ENCODE peak calls at places on chromosomes 2 and 18, in five cellular contexts. J is neural crest cell, Y is kidney, K is WTC11, T is AG10803. N is an unnamed sample.

GRCh38 chr2:234970467-234970866 is 18.6 kb downstream of the SH3BP4 start:
- DNase-seq in J (no peak), T (no peak), K (no peak), Y (peak; percentile 35), N (peak; percentile 88)

GRCh38 chr2:169979025-169979424 is 151.8 kb downstream of the UBR3 start:
- DNase-seq in K (no peak), Y (no peak), J (no peak), T (no peak), N (no peak)

GRCh38 chr2:47488870-47489584 is 86.1 kb downstream of the MSH2 start:
- DNase-seq in Y (no peak), J (no peak), K (no peak), T (peak; percentile 85), N (peak; percentile 64)

GRCh38 chr18:30730915-30731314 is 311.6 kb downstream of the DSC3 start:
- DNase-seq in T (no peak), Y (peak; percentile 21), J (no peak), K (peak; percentile 17), N (no peak)

GRCh38 chr2:199329466-199329865 is 128.3 kb downstream of the SATB2 start:
- DNase-seq in Y (no peak), K (no peak), J (no peak), T (no peak), N (peak; percentile 62)

GRCh38 chr18:4672152-4672551 is 217.0 kb upstream of the DLGAP1 start:
- DNase-seq in T (no peak), K (no peak), Y (no peak), J (no peak), N (no peak)

GRCh38 chr2:45681675-45682074 is 30.2 kb downstream of the PRKCE start:
- DNase-seq in J (no peak), Y (no peak), T (peak; percentile 88), K (no peak), N (peak; percentile 95)

GRCh38 chr2:168770796-168771195 is 31.6 kb upstream of the NOSTRIN start:
- DNase-seq in T (no peak), K (no peak), J (no peak), Y (no peak), N (no peak)

GRCh38 chr2:106516436-106516835 is 29.3 kb downstream of the CD8B2 start:
- DNase-seq in Y (no peak), K (no peak), T (no peak), J (no peak), N (no peak)

DNA sequence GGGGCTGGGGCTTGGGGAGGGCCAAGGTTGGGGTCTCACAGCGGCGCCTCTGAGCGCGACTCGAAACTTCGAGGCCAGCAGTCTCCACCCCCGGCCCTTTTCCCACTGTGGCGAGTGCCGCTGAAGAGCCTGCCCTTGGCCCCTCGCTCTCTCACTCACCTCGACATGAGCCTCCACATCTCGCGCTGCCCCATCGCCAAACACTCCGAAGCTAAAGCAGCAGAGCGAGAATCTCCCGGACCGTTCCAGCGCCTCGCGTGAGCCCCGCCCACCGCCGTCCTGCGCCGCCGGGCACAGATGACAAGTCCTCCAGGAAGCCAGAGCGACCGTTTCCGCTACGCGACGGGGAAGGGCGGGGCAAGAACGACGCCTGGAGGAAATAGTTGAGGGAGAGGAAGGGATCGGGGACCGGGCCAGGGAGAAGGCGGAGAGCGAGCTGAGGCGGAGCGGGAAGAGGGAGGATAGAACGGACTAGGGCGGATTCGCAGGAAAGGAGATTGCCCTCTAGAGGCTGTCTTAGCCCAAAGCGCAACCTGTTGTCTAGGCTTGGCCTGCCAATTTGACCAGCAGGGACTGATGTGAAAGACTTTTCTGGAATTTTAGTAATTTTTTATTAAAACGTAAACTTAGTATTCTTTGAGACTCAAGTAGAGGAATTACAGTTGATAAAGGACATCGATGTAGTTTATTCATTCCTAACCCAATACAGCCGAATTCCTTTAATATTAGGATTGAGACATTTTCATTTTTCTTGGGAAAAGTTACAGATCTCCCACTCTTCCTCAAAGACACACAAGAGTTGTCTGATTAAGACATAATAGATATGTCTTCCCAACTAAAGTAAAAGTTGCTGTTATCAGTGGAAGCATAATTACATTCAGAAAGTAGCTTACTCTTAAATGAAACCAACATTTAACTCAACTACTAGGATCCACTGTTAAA is at the start of gene HIBCH:
- DNase-seq in T (peak; percentile 99), J (peak; percentile 96), K (peak; percentile 99), Y (peak; percentile 99), N (peak; percentile 95)
- TF ChIP-seq CTCF in T (peak; percentile 95), J (peak; percentile 81), K (peak; percentile 35), Y (peak; percentile 73), N (peak; percentile 93)

GRCh38 chr2:101401906-101402305 is 14.6 kb upstream of the CREG2 start:
- DNase-seq in K (no peak), J (no peak), Y (no peak), T (no peak), N (no peak)
- TF ChIP-seq CTCF in K (no peak), J (peak; percentile 46), Y (no peak), T (no peak), N (peak; percentile 10)

DNA sequence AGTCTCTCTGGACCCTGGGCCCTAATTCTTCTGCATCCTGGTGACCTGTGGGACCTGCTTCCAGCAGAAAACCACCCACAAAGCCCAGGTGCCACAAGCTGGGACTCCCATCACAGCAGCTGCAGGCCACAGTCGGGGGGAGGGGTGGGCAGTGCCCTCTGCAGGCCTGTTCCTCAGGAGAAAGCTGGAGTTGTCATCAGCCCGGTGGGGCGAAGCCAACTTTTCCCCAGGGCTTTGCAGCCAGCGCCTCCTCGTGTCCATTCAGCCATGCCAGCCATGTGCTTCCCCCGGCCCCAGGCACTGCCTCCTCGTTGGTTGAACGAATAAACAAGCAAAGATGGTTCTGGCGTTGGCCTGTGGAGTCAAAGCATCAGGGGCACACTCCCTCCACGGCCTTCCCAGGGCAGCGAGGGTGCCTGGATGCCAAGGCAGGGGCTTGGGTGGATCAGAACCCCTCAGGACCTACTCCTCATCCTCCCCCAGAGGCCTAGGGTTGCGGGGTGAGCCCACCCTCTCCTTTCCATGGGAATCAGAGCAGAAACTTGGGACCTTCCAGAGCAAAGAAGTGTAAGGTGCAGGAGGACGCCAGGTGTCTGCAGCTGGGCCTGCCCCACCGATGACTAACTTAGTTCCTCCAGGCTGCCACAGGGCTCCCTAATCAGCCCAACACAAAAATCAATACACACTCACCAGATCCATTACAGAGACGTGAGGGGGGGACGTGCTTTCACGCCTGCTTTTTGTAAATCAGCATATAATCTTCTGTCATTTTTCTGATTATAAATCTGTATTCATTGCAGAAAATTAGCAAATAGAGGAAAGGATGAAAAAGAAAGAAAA is 75.7 kb upstream of the RAB6C start:
- DNase-seq in J (no peak), K (peak; percentile 63), T (no peak), Y (no peak), N (no peak)
- TF ChIP-seq CTCF in J (no peak), K (no peak), T (no peak), Y (no peak), N (no peak)

DNA sequence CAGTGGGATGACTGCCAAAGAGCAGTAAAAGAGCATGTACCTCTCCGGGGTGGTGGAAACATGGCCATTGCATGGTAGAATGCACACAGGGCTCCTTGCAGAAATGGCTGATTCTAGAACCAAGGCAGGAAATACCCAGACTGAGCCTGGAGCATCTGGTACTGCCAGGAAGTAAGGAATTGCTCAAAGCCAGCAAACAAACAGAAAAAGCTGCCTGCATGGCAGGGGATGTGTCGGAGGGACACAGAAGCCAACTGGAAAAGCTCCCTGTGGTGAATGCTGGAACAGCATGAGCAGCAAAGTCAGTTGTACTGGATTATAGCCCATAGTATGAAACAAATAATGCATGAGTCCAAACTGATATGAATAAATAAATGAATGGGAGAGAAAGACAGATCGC is 78.0 kb upstream of the NFATC1 start:
- DNase-seq in K (no peak), J (no peak), Y (no peak), T (peak; percentile 43), N (no peak)
- TF ChIP-seq CTCF in K (no peak), J (no peak), Y (no peak), T (peak; percentile 30), N (no peak)

GRCh38 chr2:130776550-130776949 is 21.2 kb downstream of the AMER3 start:
- DNase-seq in T (no peak), J (no peak), Y (peak; percentile 10), K (no peak), N (no peak)
- TF ChIP-seq CTCF in T (no peak), J (no peak), Y (no peak), K (no peak), N (no peak)

DNA sequence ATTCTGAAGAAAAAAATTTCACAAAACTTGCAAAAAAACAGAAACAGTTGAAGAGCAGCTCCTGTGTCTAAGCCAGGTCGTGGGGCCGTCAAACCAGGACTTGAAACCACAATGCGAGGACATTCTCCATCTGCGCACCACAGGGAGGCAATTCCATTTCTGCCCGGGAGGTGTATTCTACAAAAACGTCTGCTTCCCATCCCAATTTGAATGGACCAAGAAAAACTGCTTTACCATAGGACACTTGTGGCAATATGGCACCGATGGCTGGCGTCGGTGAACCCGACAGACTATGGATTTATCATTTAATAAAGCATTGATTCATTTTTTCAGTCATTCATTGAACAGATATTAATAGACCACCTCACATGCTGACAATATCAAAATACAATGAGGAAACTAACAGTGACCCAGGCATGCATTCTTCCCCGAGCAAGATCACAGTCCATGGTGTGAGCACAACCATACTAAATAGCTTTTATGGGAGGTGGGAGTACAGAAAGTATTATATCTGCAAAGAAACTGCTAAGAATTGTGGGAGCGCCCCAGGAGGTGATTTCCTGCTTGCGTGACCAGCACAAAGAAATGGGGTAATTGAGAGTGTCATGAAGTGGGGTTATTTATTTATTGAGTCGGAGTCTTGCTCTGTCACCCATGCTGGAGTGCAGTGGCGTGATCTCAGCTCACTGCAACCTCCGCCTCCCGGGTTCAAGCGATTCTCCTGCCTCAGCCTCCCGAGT is 10.5 kb upstream of the ZAP70 start:
- DNase-seq in K (no peak), T (no peak), Y (no peak), J (no peak), N (peak; percentile 13)
- TF ChIP-seq CTCF in K (no peak), T (no peak), Y (no peak), J (no peak), N (no peak)

GRCh38 chr18:21914739-21915319 is 174.2 kb downstream of the MIB1 start:
- DNase-seq in T (peak; percentile 35), J (peak; percentile 19), K (peak; percentile 44), Y (no peak), N (no peak)
- TF ChIP-seq CTCF in T (peak; percentile 59), J (peak; percentile 72), K (peak; percentile 63), Y (peak; percentile 24), N (peak; percentile 67)

GRCh38 chr2:153477096-153477555 is 1.4 kb downstream of the RPRM start:
- DNase-seq in Y (peak; percentile 49), K (peak; percentile 62), J (peak; percentile 9), T (no peak), N (peak; percentile 37)
- TF ChIP-seq CTCF in Y (no peak), K (no peak), J (peak; percentile 61), T (peak; percentile 10), N (no peak)

DNA sequence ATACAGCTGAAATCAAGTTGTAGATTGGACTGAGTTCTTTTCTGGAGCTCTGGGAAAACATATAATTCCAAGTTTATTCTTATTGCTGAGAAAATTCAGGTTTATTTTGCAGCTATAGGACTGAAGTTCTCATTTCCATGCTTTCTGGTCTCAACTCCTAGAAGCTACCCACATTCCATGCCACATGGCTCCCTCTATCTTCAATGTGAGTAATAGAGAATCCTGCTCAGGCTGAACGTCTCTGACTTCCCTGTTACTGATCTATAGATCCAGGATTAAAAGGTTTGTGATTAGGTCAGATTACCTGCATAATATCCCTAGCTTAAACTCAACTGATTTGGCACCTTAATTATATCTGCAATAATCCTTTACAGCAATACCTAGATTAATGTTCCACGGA is 453.8 kb upstream of the MC4R start:
- DNase-seq in K (no peak), T (no peak), Y (no peak), J (no peak), N (no peak)
- TF ChIP-seq CTCF in K (no peak), T (no peak), Y (no peak), J (no peak), N (no peak)